ENCODE peak calls at places on chromosomes 13 and 19, in seven cellular contexts. H is stimulated activated CD4-positive, alpha-beta T cell treated with anti-CD3 and anti-CD28 coated beads, Interleukin-1b, Interleukin-23, amount 100 ng/mL, for 1 hour; E is iris pigment epithelial cell; I is activated CD8-positive, alpha-beta T cell treated with anti-CD3 and anti-CD28 coated beads, Interleukin-2, amount 10 ng/mL, durations not matched to agents 7 days and 5 days; W is IMR-90; Z is EL; A is CD8-positive, alpha-beta T cell. F is an unnamed sample.

GRCh38 chr13:98582947-98583346 is 6.0 kb upstream of the STK24 start:
- DNase-seq in H (no peak), E (no peak), I (no peak), W (no peak), Z (no peak), A (no peak), F (no peak)

GRCh38 chr13:35720690-35721554 is 244.4 kb upstream of the MAB21L1 start:
- DNase-seq in H (no peak), E (peak), I (peak), W (peak), Z (peak), A (no peak), F (no peak)

GRCh38 chr19:49497790-49498106 is 1.5 kb downstream of the RPS11 start:
- DNase-seq in H (no peak), E (no peak), I (no peak), W (no peak), Z (no peak), A (no peak), F (no peak)

GRCh38 chr13:44755872-44756271 is 179.7 kb upstream of the TSC22D1 start:
- DNase-seq in H (no peak), E (peak), I (no peak), W (peak), Z (peak), A (no peak), F (no peak)

GRCh38 chr19:35986111-35986510 is 8.9 kb upstream of the SDHAF1 start:
- DNase-seq in H (no peak), E (no peak), I (no peak), W (no peak), Z (no peak), A (no peak), F (no peak)

GRCh38 chr13:106536244-106537034 is 977 bp upstream of the EFNB2 start:
- DNase-seq in H (peak), E (peak), I (peak), W (peak), Z (peak), A (peak), F (peak)

GRCh38 chr19:1860133-1860775 is 3.1 kb downstream of the KLF16 start:
- DNase-seq in H (no peak), E (peak), I (peak), W (peak), Z (peak), A (no peak), F (no peak)

GRCh38 chr13:96958286-96958891 is 35.9 kb downstream of the OXGR1 start:
- DNase-seq in H (no peak), E (peak), I (no peak), W (peak), Z (peak), A (no peak), F (no peak)

GRCh38 chr19:29714371-29714952 is 599 bp downstream of the C19orf12 start:
- DNase-seq in H (no peak), E (no peak), I (peak), W (no peak), Z (no peak), A (peak), F (peak)

GRCh38 chr13:107650081-107650701 is 565.1 kb downstream of the LIG4 start:
- DNase-seq in H (no peak), E (peak), I (peak), W (peak), Z (no peak), A (no peak), F (no peak)

GRCh38 chr13:39023316-39023715 is 14.6 kb downstream of the PROSER1 start:
- DNase-seq in H (no peak), E (peak), I (no peak), W (peak), Z (peak), A (no peak), F (no peak)

GRCh38 chr13:100040196-100040595 is 48.7 kb upstream of the PCCA start:
- DNase-seq in H (no peak), E (no peak), I (no peak), W (no peak), Z (no peak), A (no peak), F (no peak)

F was measured in activated CD8-positive, alpha-beta memory T cell treated with anti-CD3 and anti-CD28 coated beads for 1 hour.